ENCODE peak calls at places on chromosomes 13 and 19, in five cellular contexts. One of them, this sample, is unnamed.

GRCh38 chr13:82330499-82330898 is 1551.8 kb downstream of the SLITRK1 start:
- DNase-seq in left ventricle myocardium inferior: no peak
- DNase-seq in K562: peak; percentile 11
- DNase-seq in ovary: no peak
- DNase-seq in breast epithelium: no peak
- DNase-seq in this sample: no peak

GRCh38 chr19:18419195-18419698 is at the start of gene SSBP4:
- DNase-seq in breast epithelium: no peak
- DNase-seq in K562: peak; percentile 84
- DNase-seq in ovary: peak; percentile 88
- DNase-seq in left ventricle myocardium inferior: peak; percentile 81
- DNase-seq in this sample: peak; percentile 86

GRCh38 chr13:111114362-111115050 is 604 bp upstream of the ARHGEF7 start:
- DNase-seq in ovary: peak; percentile 56
- DNase-seq in K562: no peak
- DNase-seq in breast epithelium: no peak
- DNase-seq in left ventricle myocardium inferior: peak; percentile 58
- DNase-seq in this sample: peak; percentile 77

GRCh38 chr19:5434970-5435641 is 20.1 kb upstream of the ZNRF4 start:
- DNase-seq in left ventricle myocardium inferior: no peak
- DNase-seq in ovary: no peak
- DNase-seq in breast epithelium: no peak
- DNase-seq in K562: peak; percentile 72
- DNase-seq in this sample: no peak

GRCh38 chr13:20927858-20928257 is 25.3 kb upstream of the XPO4 start:
- DNase-seq in left ventricle myocardium inferior: no peak
- DNase-seq in K562: no peak
- DNase-seq in breast epithelium: no peak
- DNase-seq in ovary: no peak
- DNase-seq in this sample: no peak

GRCh38 chr19:42197375-42197817 is 20.1 kb downstream of the DEDD2 start:
- DNase-seq in K562: no peak
- DNase-seq in left ventricle myocardium inferior: no peak
- DNase-seq in breast epithelium: no peak
- DNase-seq in ovary: no peak
- DNase-seq in this sample: no peak

GRCh38 chr13:19810996-19811881 is 28.5 kb upstream of the PSPC1 start:
- DNase-seq in ovary: no peak
- DNase-seq in breast epithelium: no peak
- DNase-seq in left ventricle myocardium inferior: no peak
- DNase-seq in K562: no peak
- DNase-seq in this sample: peak; percentile 8

GRCh38 chr13:38530492-38530891 is 156.4 kb upstream of the FREM2 start:
- DNase-seq in left ventricle myocardium inferior: no peak
- DNase-seq in K562: no peak
- DNase-seq in ovary: no peak
- DNase-seq in breast epithelium: no peak
- DNase-seq in this sample: no peak

GRCh38 chr19:54282706-54283105 is 1.8 kb upstream of the LILRB2 start:
- DNase-seq in K562: no peak
- DNase-seq in left ventricle myocardium inferior: no peak
- DNase-seq in breast epithelium: no peak
- DNase-seq in ovary: no peak
- DNase-seq in this sample: no peak

GRCh38 chr13:102369303-102369702 is 32.5 kb downstream of the FGF14 start:
- DNase-seq in breast epithelium: no peak
- DNase-seq in K562: no peak
- DNase-seq in left ventricle myocardium inferior: no peak
- DNase-seq in ovary: no peak
- DNase-seq in this sample: no peak

GRCh38 chr13:103788061-103788652 is 721.9 kb upstream of the SLC10A2 start:
- DNase-seq in breast epithelium: no peak
- DNase-seq in K562: no peak
- DNase-seq in left ventricle myocardium inferior: peak; percentile 31
- DNase-seq in ovary: no peak
- DNase-seq in this sample: no peak

DNA sequence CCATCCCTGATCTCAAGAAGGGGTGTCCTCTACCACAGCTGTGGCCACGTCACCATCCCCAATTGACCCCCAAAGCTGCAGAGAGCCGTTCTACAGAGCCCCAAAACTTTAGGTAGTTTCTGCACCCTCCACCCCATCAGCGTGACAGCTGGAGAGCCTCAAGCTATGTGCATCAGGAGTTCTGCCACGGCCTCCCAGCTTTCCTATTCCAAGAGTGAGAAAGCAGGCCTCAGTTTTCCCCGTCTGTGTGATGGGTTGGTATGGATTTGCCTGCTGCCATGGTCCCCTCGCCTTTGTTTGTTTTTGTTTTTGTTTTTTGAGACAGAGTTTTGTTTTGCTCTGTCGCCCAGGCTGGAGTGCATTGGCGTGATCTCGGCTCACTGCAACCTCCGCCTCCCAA is 1.5 kb downstream of the BCL3 start:
- DNase-seq in breast epithelium: no peak
- DNase-seq in ovary: no peak
- DNase-seq in left ventricle myocardium inferior: no peak
- DNase-seq in K562: no peak
- DNase-seq in this sample: no peak
- H3K27ac ChIP-seq in breast epithelium: peak overlapping the region; percentile 96
- H3K27ac ChIP-seq in ovary: peak overlapping the region; percentile 85
- H3K27ac ChIP-seq in left ventricle myocardium inferior: peak overlapping the region; percentile 98
- H3K27ac ChIP-seq in K562: no peak overlapping the region
- H3K27ac ChIP-seq in this sample: peak overlapping the region; percentile 93

DNA sequence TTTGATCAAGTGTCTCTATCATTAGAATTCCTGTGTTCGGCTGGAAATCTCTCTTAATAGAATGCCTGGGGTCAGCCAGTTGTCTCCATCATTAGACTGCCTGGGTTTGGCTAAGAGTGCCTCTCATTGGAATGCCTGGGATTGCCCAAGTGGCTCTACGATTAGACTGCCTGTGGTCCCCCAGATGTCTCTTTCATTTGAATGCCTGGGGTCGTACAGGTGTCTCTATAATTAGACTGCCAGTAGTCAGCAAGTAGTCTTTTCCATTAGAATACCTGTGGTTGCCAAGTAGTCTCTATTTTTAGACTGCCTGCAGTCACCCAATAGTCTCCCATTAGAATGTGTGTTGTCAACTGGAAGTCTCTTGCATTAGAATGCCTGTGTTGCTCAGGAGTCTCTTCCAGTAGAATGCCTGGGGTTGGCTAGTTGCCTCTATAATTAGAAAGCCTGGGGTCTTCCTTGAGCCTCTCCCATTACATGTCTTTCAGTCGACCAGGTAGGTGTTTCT is 1523.2 kb downstream of the UQCRFS1 start:
- DNase-seq in ovary: no peak
- DNase-seq in K562: no peak
- DNase-seq in left ventricle myocardium inferior: no peak
- DNase-seq in breast epithelium: no peak
- DNase-seq in this sample: no peak
- H3K9me3 ChIP-seq in ovary: no peaks in the 10 kb centered on the region
- H3K9me3 ChIP-seq in K562: no peaks in the 10 kb centered on the region
- H3K9me3 ChIP-seq in left ventricle myocardium inferior: peaks cover 6% of the 10 kb centered on the region
- H3K9me3 ChIP-seq in breast epithelium: peaks cover 7% of the 10 kb centered on the region
- H3K9me3 ChIP-seq in this sample: no peaks in the 10 kb centered on the region

GRCh38 chr13:44149821-44150220 is 223.8 kb upstream of the SERP2 start:
- DNase-seq in left ventricle myocardium inferior: no peak
- DNase-seq in K562: no peak
- DNase-seq in breast epithelium: no peak
- DNase-seq in ovary: no peak
- DNase-seq in this sample: no peak

GRCh38 chr13:44147648-44148047 is 226.0 kb upstream of the SERP2 start:
- DNase-seq in ovary: no peak
- DNase-seq in K562: no peak
- DNase-seq in breast epithelium: no peak
- DNase-seq in left ventricle myocardium inferior: no peak
- DNase-seq in this sample: no peak

GRCh38 chr13:44146162-44146561 is 227.5 kb upstream of the SERP2 start:
- DNase-seq in K562: no peak
- DNase-seq in left ventricle myocardium inferior: no peak
- DNase-seq in ovary: no peak
- DNase-seq in breast epithelium: no peak
- DNase-seq in this sample: no peak

GRCh38 chr13:44148159-44148929 is 225.3 kb upstream of the SERP2 start:
- DNase-seq in left ventricle myocardium inferior: no peak
- DNase-seq in K562: no peak
- DNase-seq in breast epithelium: no peak
- DNase-seq in ovary: no peak
- DNase-seq in this sample: no peak

DNA sequence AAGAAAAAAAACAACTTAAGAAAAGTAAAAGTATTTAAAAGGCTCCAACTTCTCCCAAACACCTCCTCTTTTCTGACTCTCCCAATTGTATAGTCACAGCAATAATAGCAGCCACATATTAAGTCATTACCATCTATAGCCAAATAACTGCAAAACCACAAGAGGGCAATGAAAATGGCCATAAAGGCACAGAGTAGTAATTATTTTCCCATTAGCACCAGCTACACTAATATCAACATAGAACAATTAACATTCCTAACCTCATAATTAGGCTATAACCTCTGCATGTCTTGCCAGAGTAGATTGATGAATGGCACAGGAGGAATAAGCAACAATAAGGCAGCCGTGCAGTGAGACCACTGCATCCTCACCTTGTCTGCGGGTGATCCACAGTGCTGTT is 226.4 kb upstream of the SERP2 start:
- DNase-seq in K562: no peak
- DNase-seq in ovary: no peak
- DNase-seq in breast epithelium: no peak
- DNase-seq in left ventricle myocardium inferior: no peak
- DNase-seq in this sample: no peak
- TF ChIP-seq CTCF in K562: no peak
- TF ChIP-seq CTCF in ovary: no peak
- TF ChIP-seq CTCF in breast epithelium: no peak
- TF ChIP-seq CTCF in left ventricle myocardium inferior: no peak
- TF ChIP-seq CTCF in this sample: no peak

DNA sequence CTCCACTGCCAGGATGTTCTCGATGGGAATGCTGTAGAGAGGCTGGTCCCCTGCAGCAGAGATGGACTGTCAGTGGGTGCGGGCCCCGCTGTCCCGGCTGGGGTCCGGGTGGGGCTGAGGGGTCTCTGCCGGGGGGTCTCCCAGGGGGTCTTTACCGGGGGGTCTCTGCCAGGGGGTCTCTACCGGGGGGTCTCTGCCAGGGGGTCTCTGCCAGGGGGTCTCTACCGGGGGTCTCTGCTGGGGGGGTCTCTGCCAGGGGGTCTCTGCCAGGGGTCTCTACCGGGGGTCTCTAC is 25.7 kb upstream of the C13orf46 start:
- DNase-seq in left ventricle myocardium inferior: no peak
- DNase-seq in breast epithelium: no peak
- DNase-seq in ovary: no peak
- DNase-seq in K562: no peak
- DNase-seq in this sample: no peak
- H3K27ac ChIP-seq in left ventricle myocardium inferior: no peak overlapping the region
- H3K27ac ChIP-seq in breast epithelium: peak overlapping the region; percentile 43
- H3K27ac ChIP-seq in ovary: no peak overlapping the region
- H3K27ac ChIP-seq in K562: no peak overlapping the region
- H3K27ac ChIP-seq in this sample: no peak overlapping the region

GRCh38 chr13:59247166-59247565 is 916.6 kb downstream of the DIAPH3 start:
- DNase-seq in left ventricle myocardium inferior: peak; percentile 50
- DNase-seq in ovary: no peak
- DNase-seq in breast epithelium: no peak
- DNase-seq in K562: no peak
- DNase-seq in this sample: peak; percentile 48
- H3K9me3 ChIP-seq in left ventricle myocardium inferior: no peaks in the 10 kb centered on the region
- H3K9me3 ChIP-seq in ovary: no peaks in the 10 kb centered on the region
- H3K9me3 ChIP-seq in breast epithelium: no peaks in the 10 kb centered on the region
- H3K9me3 ChIP-seq in K562: no peaks in the 10 kb centered on the region
- H3K9me3 ChIP-seq in this sample: no peaks in the 10 kb centered on the region

GRCh38 chr19:35991731-35992450 is 3.1 kb upstream of the SDHAF1 start:
- DNase-seq in K562: no peak
- DNase-seq in left ventricle myocardium inferior: no peak
- DNase-seq in breast epithelium: no peak
- DNase-seq in ovary: no peak
- DNase-seq in this sample: no peak

GRCh38 chr19:35992902-35993765 is 1.9 kb upstream of the SDHAF1 start:
- DNase-seq in left ventricle myocardium inferior: no peak
- DNase-seq in breast epithelium: no peak
- DNase-seq in ovary: no peak
- DNase-seq in K562: no peak
- DNase-seq in this sample: no peak

GRCh38 chr19:35988824-35989223 is 6.2 kb upstream of the SDHAF1 start:
- DNase-seq in left ventricle myocardium inferior: no peak
- DNase-seq in K562: no peak
- DNase-seq in ovary: no peak
- DNase-seq in breast epithelium: no peak
- DNase-seq in this sample: no peak

GRCh38 chr19:35987571-35987896 is 7.5 kb upstream of the SDHAF1 start:
- DNase-seq in breast epithelium: no peak
- DNase-seq in K562: no peak
- DNase-seq in left ventricle myocardium inferior: no peak
- DNase-seq in ovary: no peak
- DNase-seq in this sample: no peak

DNA sequence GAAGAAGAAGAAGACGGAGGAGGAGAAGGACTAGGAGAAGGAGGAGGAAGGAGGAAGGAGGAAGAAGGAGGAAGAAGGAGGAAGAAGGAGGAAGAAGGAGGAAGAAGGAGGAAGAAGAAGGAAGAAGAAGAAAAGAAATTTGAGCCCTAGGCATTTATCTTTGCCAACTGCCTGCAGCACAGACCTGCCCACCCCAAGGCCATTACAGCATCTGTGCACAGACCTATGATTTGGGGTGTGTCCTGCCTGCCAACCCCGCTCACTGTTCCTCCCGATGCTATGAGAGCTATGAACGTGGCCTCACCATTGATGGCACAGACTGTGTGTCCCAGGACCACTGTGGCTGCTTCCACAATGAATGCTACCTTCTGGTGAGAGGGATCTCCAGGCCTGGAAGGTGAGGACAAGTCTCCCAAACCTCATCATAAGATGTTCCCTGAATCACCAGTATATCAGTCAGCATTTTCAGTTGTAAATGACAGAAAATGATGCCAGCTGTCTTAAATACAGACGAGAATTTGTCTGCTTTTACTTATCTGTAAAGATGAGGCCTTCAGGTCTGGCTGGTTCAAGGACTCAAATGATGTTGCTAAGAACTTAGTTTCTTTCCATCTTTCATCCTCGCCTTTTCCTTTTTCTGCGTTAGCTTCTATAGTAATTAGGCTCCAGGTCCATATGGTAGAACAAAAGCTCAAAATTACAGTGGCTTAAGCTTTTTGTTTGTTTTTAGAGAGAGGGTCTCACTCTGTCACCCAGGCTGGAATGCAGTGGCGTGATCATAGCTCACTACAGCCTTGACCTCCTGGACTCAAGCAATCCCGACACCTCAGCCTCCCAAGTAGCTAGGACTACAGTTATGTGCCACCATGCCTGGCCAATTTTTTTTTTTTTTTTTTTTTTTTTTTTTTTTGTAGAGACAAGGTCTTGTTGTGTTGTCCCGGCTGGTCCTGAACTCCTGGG is 3.9 kb upstream of the SDHAF1 start:
- DNase-seq in breast epithelium: no peak
- DNase-seq in left ventricle myocardium inferior: no peak
- DNase-seq in ovary: no peak
- DNase-seq in K562: no peak
- DNase-seq in this sample: no peak
- TF ChIP-seq CTCF in breast epithelium: no peak
- TF ChIP-seq CTCF in left ventricle myocardium inferior: no peak
- TF ChIP-seq CTCF in ovary: no peak
- TF ChIP-seq CTCF in K562: no peak
- TF ChIP-seq CTCF in this sample: no peak

This sample was measured in upper lobe of right lung.